ENCODE peak calls at places on chromosomes 11 and 22, in four cellular contexts. A is stimulated activated CD4-positive, alpha-beta T cell treated with anti-CD3 and anti-CD28 coated beads, Interleukin-1b, Interleukin-23, amount 100 ng/mL, for 1 hour; H is stromal cell of bone marrow; M is foreskin melanocyte. S is an unnamed sample.

GRCh38 chr11:16853859-16854258 is 115.4 kb downstream of the C11orf58 start:
- DNase-seq in M (no peak), A (no peak), H (no peak), S (no peak)

GRCh38 chr11:85685820-85686459 is at the start of gene CCDC89:
- DNase-seq in H (peak; percentile 99), M (peak; percentile 40), A (no peak), S (peak; percentile 55)

GRCh38 chr11:9498457-9499078 is 37.8 kb downstream of the ZNF143 start:
- DNase-seq in A (no peak), M (no peak), H (no peak), S (no peak)

GRCh38 chr11:64959498-64959897 is 12.4 kb downstream of the MAJIN start:
- DNase-seq in M (no peak), H (peak; percentile 6), A (no peak), S (no peak)

GRCh38 chr11:118343981-118344521 is at the start of gene CD3G:
- DNase-seq in M (no peak), A (peak; percentile 53), H (no peak), S (no peak)

GRCh38 chr11:133004369-133004768 is 527.9 kb downstream of the OPCML start:
- DNase-seq in A (no peak), M (no peak), H (no peak), S (no peak)

GRCh38 chr11:47189100-47189834 is 3.0 kb upstream of the PACSIN3 start:
- DNase-seq in A (no peak), M (no peak), H (no peak), S (peak; percentile 47)

GRCh38 chr11:18254781-18255361 is 6.4 kb upstream of the SAA2 start:
- DNase-seq in H (no peak), A (no peak), M (no peak), S (no peak)

GRCh38 chr22:32880906-32881596 is 79.5 kb downstream of the TIMP3 start:
- DNase-seq in H (no peak), M (no peak), A (no peak), S (peak; percentile 68)

GRCh38 chr22:30371321-30371720 is 14.5 kb downstream of the CCDC157 start:
- DNase-seq in M (no peak), A (no peak), H (no peak), S (no peak)

GRCh38 chr11:130765951-130766649 is 150.2 kb downstream of the SNX19 start:
- DNase-seq in M (no peak), H (no peak), A (no peak), S (no peak)

GRCh38 chr11:8360086-8360828 is 96.6 kb upstream of the LMO1 start:
- DNase-seq in A (no peak), H (no peak), M (peak; percentile 24), S (no peak)

GRCh38 chr11:19670030-19670761 is 42.4 kb upstream of the NAV2 start:
- DNase-seq in H (peak; percentile 49), A (no peak), M (no peak), S (no peak)

GRCh38 chr11:12552677-12553076 is 121.5 kb upstream of the TEAD1 start:
- DNase-seq in H (peak; percentile 76), M (no peak), A (no peak), S (peak; percentile 59)

GRCh38 chr11:102883132-102883531 is 8.3 kb upstream of the MMP12 start:
- DNase-seq in A (no peak), H (no peak), M (no peak), S (no peak)

GRCh38 chr11:120293038-120293800 is 31.9 kb upstream of the TLCD5 start:
- DNase-seq in H (no peak), A (no peak), M (no peak), S (no peak)

GRCh38 chr11:85682330-85683305 is 3.4 kb downstream of the CCDC89 start:
- DNase-seq in H (no peak), A (peak; percentile 3), M (peak; percentile 22), S (peak; percentile 59)

GRCh38 chr22:43412808-43413785 is 1.3 kb downstream of the MPPED1 start:
- DNase-seq in A (no peak), M (no peak), H (no peak), S (no peak)

GRCh38 chr11:2924381-2924780 is 4.8 kb downstream of the PHLDA2 start:
- DNase-seq in A (no peak), H (no peak), M (no peak), S (no peak)

GRCh38 chr22:33894036-33894435 is 26.2 kb downstream of the LARGE1 start:
- DNase-seq in A (no peak), M (no peak), H (no peak), S (no peak)